ENCODE peak calls at places on chromosomes 12 and 14, in eight cellular contexts. One of them, this sample, is unnamed.

GRCh38 chr14:21734457-21735074 is 60.9 kb upstream of the OR4E1 start:
- DNase-seq in CD8-positive, alpha-beta memory T cell: peak; percentile 56
- DNase-seq in mesenchymal stem cell: peak; percentile 36
- DNase-seq in IMR-90: peak; percentile 39
- DNase-seq in left ventricle myocardium inferior: no peak
- DNase-seq in hepatocyte: peak; percentile 80
- DNase-seq in A673: peak; percentile 88
- DNase-seq in heart right ventricle: no peak
- DNase-seq in this sample: no peak

GRCh38 chr12:46389130-46389616 is 16.6 kb upstream of the SLC38A2 start:
- DNase-seq in CD8-positive, alpha-beta memory T cell: no peak
- DNase-seq in mesenchymal stem cell: peak; percentile 75
- DNase-seq in IMR-90: peak; percentile 87
- DNase-seq in left ventricle myocardium inferior: no peak
- DNase-seq in hepatocyte: no peak
- DNase-seq in A673: peak; percentile 79
- DNase-seq in heart right ventricle: no peak
- DNase-seq in this sample: no peak

GRCh38 chr14:75290851-75291250 is 12.2 kb downstream of the FOS start:
- DNase-seq in CD8-positive, alpha-beta memory T cell: no peak
- DNase-seq in mesenchymal stem cell: no peak
- DNase-seq in IMR-90: no peak
- DNase-seq in left ventricle myocardium inferior: no peak
- DNase-seq in hepatocyte: no peak
- DNase-seq in A673: no peak
- DNase-seq in heart right ventricle: no peak
- DNase-seq in this sample: no peak

GRCh38 chr14:97156705-97157104 is 359.5 kb downstream of the VRK1 start:
- DNase-seq in CD8-positive, alpha-beta memory T cell: no peak
- DNase-seq in mesenchymal stem cell: no peak
- DNase-seq in IMR-90: no peak
- DNase-seq in left ventricle myocardium inferior: no peak
- DNase-seq in hepatocyte: no peak
- DNase-seq in A673: no peak
- DNase-seq in heart right ventricle: no peak
- DNase-seq in this sample: no peak

GRCh38 chr14:56196274-56196673 is 78.1 kb downstream of the PELI2 start:
- DNase-seq in CD8-positive, alpha-beta memory T cell: no peak
- DNase-seq in mesenchymal stem cell: peak; percentile 72
- DNase-seq in IMR-90: peak; percentile 74
- DNase-seq in left ventricle myocardium inferior: no peak
- DNase-seq in hepatocyte: no peak
- DNase-seq in A673: no peak
- DNase-seq in heart right ventricle: no peak
- DNase-seq in this sample: no peak

GRCh38 chr12:116164263-116164817 is 113.2 kb downstream of the MED13L start:
- DNase-seq in CD8-positive, alpha-beta memory T cell: no peak
- DNase-seq in mesenchymal stem cell: peak; percentile 89
- DNase-seq in IMR-90: peak; percentile 11
- DNase-seq in left ventricle myocardium inferior: no peak
- DNase-seq in hepatocyte: no peak
- DNase-seq in A673: no peak
- DNase-seq in heart right ventricle: no peak
- DNase-seq in this sample: no peak

GRCh38 chr12:97404549-97404948 is 58.1 kb upstream of the RMST start:
- DNase-seq in CD8-positive, alpha-beta memory T cell: no peak
- DNase-seq in mesenchymal stem cell: peak; percentile 24
- DNase-seq in IMR-90: peak; percentile 6
- DNase-seq in left ventricle myocardium inferior: no peak
- DNase-seq in hepatocyte: peak; percentile 69
- DNase-seq in A673: peak; percentile 49
- DNase-seq in heart right ventricle: peak; percentile 11
- DNase-seq in this sample: no peak

GRCh38 chr14:68961781-68962584 is 17.1 kb downstream of the ACTN1 start:
- DNase-seq in CD8-positive, alpha-beta memory T cell: no peak
- DNase-seq in mesenchymal stem cell: no peak
- DNase-seq in IMR-90: peak; percentile 85
- DNase-seq in left ventricle myocardium inferior: no peak
- DNase-seq in hepatocyte: no peak
- DNase-seq in A673: no peak
- DNase-seq in heart right ventricle: no peak
- DNase-seq in this sample: no peak

GRCh38 chr14:75454963-75455546 is 27.2 kb downstream of the JDP2 start:
- DNase-seq in CD8-positive, alpha-beta memory T cell: no peak
- DNase-seq in mesenchymal stem cell: peak; percentile 87
- DNase-seq in IMR-90: peak; percentile 76
- DNase-seq in left ventricle myocardium inferior: peak; percentile 68
- DNase-seq in hepatocyte: peak; percentile 68
- DNase-seq in A673: no peak
- DNase-seq in heart right ventricle: peak; percentile 67
- DNase-seq in this sample: peak; percentile 77

GRCh38 chr14:57209561-57209960 is 59.1 kb downstream of the EXOC5 start:
- DNase-seq in CD8-positive, alpha-beta memory T cell: no peak
- DNase-seq in mesenchymal stem cell: peak; percentile 54
- DNase-seq in IMR-90: peak; percentile 73
- DNase-seq in left ventricle myocardium inferior: no peak
- DNase-seq in hepatocyte: no peak
- DNase-seq in A673: peak; percentile 78
- DNase-seq in heart right ventricle: no peak
- DNase-seq in this sample: no peak

GRCh38 chr14:21024668-21025373 is at the start of gene NDRG2:
- DNase-seq in CD8-positive, alpha-beta memory T cell: peak; percentile 74
- DNase-seq in mesenchymal stem cell: peak; percentile 21
- DNase-seq in IMR-90: no peak
- DNase-seq in left ventricle myocardium inferior: peak; percentile 89
- DNase-seq in hepatocyte: peak; percentile 92
- DNase-seq in A673: peak; percentile 52
- DNase-seq in heart right ventricle: peak; percentile 87
- DNase-seq in this sample: peak; percentile 71

GRCh38 chr12:113955109-113955970 is 10.8 kb downstream of the RBM19 start:
- DNase-seq in CD8-positive, alpha-beta memory T cell: no peak
- DNase-seq in mesenchymal stem cell: peak; percentile 42
- DNase-seq in IMR-90: peak; percentile 7
- DNase-seq in left ventricle myocardium inferior: no peak
- DNase-seq in hepatocyte: peak; percentile 33
- DNase-seq in A673: peak; percentile 8
- DNase-seq in heart right ventricle: no peak
- DNase-seq in this sample: no peak

GRCh38 chr12:10182662-10183061 is 3.8 kb downstream of the TMEM52B start:
- DNase-seq in CD8-positive, alpha-beta memory T cell: no peak
- DNase-seq in mesenchymal stem cell: peak; percentile 96
- DNase-seq in IMR-90: peak; percentile 92
- DNase-seq in left ventricle myocardium inferior: no peak
- DNase-seq in hepatocyte: peak; percentile 32
- DNase-seq in A673: peak; percentile 39
- DNase-seq in heart right ventricle: no peak
- DNase-seq in this sample: no peak

GRCh38 chr12:90896164-90896563 is 58.8 kb downstream of the CCER1 start:
- DNase-seq in CD8-positive, alpha-beta memory T cell: no peak
- DNase-seq in mesenchymal stem cell: peak; percentile 64
- DNase-seq in IMR-90: peak; percentile 82
- DNase-seq in left ventricle myocardium inferior: no peak
- DNase-seq in hepatocyte: no peak
- DNase-seq in A673: no peak
- DNase-seq in heart right ventricle: no peak
- DNase-seq in this sample: no peak

GRCh38 chr14:59619071-59619470 is 42.5 kb upstream of the CCDC175 start:
- DNase-seq in CD8-positive, alpha-beta memory T cell: no peak
- DNase-seq in mesenchymal stem cell: no peak
- DNase-seq in IMR-90: no peak
- DNase-seq in left ventricle myocardium inferior: no peak
- DNase-seq in hepatocyte: no peak
- DNase-seq in A673: peak; percentile 82
- DNase-seq in heart right ventricle: no peak
- DNase-seq in this sample: no peak

DNA sequence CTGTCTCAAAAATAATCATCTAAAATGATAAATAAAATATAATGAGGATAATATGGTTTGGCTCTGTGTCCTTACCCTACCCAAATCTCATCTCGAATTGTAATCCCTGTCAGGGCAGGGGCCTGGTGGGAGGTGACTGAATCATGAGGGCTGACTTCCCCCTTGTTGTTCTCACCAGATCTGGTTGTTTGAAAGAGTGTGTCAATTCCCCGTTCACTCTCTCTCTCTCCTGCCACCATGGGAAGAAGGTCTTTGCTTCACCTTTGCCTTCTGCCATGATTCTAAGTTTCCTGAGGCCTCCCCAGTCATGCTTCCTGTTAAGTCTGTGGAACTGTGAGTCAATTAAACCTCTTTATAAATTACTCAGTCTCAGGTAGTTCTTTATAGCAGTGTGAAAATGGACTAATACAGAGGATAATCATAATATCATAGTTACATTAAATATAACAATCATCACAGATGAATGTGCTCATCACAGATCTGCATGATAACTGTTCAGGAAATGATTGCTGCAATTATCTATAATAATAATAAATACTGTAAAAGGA is 12.6 kb downstream of the EFCAB11 start:
- DNase-seq in CD8-positive, alpha-beta memory T cell: no peak
- DNase-seq in mesenchymal stem cell: no peak
- DNase-seq in IMR-90: no peak
- DNase-seq in left ventricle myocardium inferior: no peak
- DNase-seq in hepatocyte: no peak
- DNase-seq in A673: no peak
- DNase-seq in heart right ventricle: no peak
- DNase-seq in this sample: no peak
- H3K27ac ChIP-seq in CD8-positive, alpha-beta memory T cell: no peak overlapping the region
- H3K27ac ChIP-seq in mesenchymal stem cell: no peak overlapping the region
- H3K27ac ChIP-seq in IMR-90: no peak overlapping the region
- H3K27ac ChIP-seq in left ventricle myocardium inferior: no peak overlapping the region
- H3K27ac ChIP-seq in hepatocyte: no peak overlapping the region
- H3K27ac ChIP-seq in A673: no peak overlapping the region
- H3K27ac ChIP-seq in heart right ventricle: no peak overlapping the region
- H3K27ac ChIP-seq in this sample: no peak overlapping the region

DNA sequence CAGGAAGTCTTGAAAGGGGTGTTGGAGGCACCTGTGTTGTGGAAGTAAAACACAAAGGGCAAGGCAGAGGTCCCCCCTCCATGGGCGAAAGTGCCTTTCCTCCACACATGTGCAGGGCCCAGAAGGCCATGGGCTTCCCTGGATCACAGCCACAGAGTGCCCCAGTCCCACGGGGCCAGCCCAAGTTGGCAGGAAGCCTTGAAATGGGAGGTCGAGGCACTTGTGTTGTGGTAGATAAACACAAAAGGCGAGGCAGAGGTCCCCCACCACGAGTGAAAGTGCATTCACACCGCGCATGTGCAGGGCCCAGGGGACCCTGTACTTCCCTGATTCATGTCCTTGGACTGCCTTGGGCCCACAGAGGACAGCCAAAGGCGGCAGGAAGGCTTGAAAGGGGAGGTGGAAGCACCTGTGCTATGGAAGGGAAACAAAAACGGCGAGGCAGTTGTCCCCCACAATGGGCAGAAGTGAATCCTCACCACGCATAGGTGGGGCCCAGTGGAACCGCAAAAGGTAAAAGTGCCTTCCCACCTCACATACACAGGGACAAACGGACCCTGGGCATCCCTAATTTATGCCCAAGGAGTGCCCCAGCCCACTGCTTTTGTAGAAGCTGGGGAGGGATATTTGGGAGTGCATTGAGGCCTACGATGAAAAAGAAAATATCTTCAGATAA is 585.4 kb downstream of the ALG10 start:
- DNase-seq in CD8-positive, alpha-beta memory T cell: no peak
- DNase-seq in mesenchymal stem cell: no peak
- DNase-seq in IMR-90: no peak
- DNase-seq in left ventricle myocardium inferior: no peak
- DNase-seq in hepatocyte: no peak
- DNase-seq in A673: no peak
- DNase-seq in heart right ventricle: no peak
- DNase-seq in this sample: no peak
- H3K9me3 ChIP-seq in CD8-positive, alpha-beta memory T cell: no peaks in the 10 kb centered on the region
- H3K9me3 ChIP-seq in mesenchymal stem cell: peaks cover 11% of the 10 kb centered on the region
- H3K9me3 ChIP-seq in IMR-90: peaks cover 39% of the 10 kb centered on the region
- H3K9me3 ChIP-seq in left ventricle myocardium inferior: peaks cover 86% of the 10 kb centered on the region
- H3K9me3 ChIP-seq in hepatocyte: no peaks in the 10 kb centered on the region
- H3K9me3 ChIP-seq in A673: peaks cover 21% of the 10 kb centered on the region
- H3K9me3 ChIP-seq in heart right ventricle: peaks cover 11% of the 10 kb centered on the region
- H3K9me3 ChIP-seq in this sample: peaks cover 53% of the 10 kb centered on the region

GRCh38 chr12:12900786-12901157 is 9.4 kb downstream of the GPRC5A start:
- DNase-seq in CD8-positive, alpha-beta memory T cell: no peak
- DNase-seq in mesenchymal stem cell: no peak
- DNase-seq in IMR-90: no peak
- DNase-seq in left ventricle myocardium inferior: no peak
- DNase-seq in hepatocyte: no peak
- DNase-seq in A673: no peak
- DNase-seq in heart right ventricle: no peak
- DNase-seq in this sample: no peak

GRCh38 chr12:12903642-12904609 is 12.6 kb downstream of the GPRC5A start:
- DNase-seq in CD8-positive, alpha-beta memory T cell: no peak
- DNase-seq in mesenchymal stem cell: no peak
- DNase-seq in IMR-90: no peak
- DNase-seq in left ventricle myocardium inferior: no peak
- DNase-seq in hepatocyte: peak; percentile 70
- DNase-seq in A673: no peak
- DNase-seq in heart right ventricle: no peak
- DNase-seq in this sample: no peak

GRCh38 chr12:12899530-12900380 is 8.4 kb downstream of the GPRC5A start:
- DNase-seq in CD8-positive, alpha-beta memory T cell: no peak
- DNase-seq in mesenchymal stem cell: peak; percentile 97
- DNase-seq in IMR-90: peak; percentile 98
- DNase-seq in left ventricle myocardium inferior: no peak
- DNase-seq in hepatocyte: peak; percentile 80
- DNase-seq in A673: peak; percentile 28
- DNase-seq in heart right ventricle: no peak
- DNase-seq in this sample: no peak

GRCh38 chr12:12901158-12901791 is 9.9 kb downstream of the GPRC5A start:
- DNase-seq in CD8-positive, alpha-beta memory T cell: no peak
- DNase-seq in mesenchymal stem cell: peak; percentile 98
- DNase-seq in IMR-90: peak; percentile 94
- DNase-seq in left ventricle myocardium inferior: no peak
- DNase-seq in hepatocyte: peak; percentile 87
- DNase-seq in A673: peak; percentile 41
- DNase-seq in heart right ventricle: no peak
- DNase-seq in this sample: no peak

DNA sequence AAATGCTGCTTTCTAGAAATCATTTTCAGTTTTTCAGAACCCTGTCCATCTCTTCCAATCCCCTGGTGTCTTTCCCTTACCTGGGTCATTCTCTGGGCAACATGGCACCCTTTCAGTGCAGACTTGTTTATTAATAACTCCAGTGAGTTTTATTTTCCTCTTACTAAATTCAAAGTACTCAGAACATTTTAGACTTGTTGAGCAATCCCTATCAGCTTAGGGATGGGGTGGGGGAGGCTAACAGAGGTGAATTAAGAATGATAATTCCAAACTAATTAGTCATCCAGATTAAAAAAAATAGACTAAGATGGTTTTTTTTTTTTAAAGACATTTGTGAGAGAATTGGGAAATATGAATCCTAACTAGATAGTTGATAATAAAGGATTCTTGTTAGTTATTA is 10.7 kb downstream of the GPRC5A start:
- DNase-seq in CD8-positive, alpha-beta memory T cell: no peak
- DNase-seq in mesenchymal stem cell: no peak
- DNase-seq in IMR-90: peak; percentile 74
- DNase-seq in left ventricle myocardium inferior: no peak
- DNase-seq in hepatocyte: no peak
- DNase-seq in A673: no peak
- DNase-seq in heart right ventricle: no peak
- DNase-seq in this sample: no peak
- H3K36me3 ChIP-seq in CD8-positive, alpha-beta memory T cell: no peaks in the 10 kb centered on the region
- H3K36me3 ChIP-seq in mesenchymal stem cell: no peaks in the 10 kb centered on the region
- H3K36me3 ChIP-seq in IMR-90: peaks cover 15% of the 10 kb centered on the region
- H3K36me3 ChIP-seq in left ventricle myocardium inferior: no peaks in the 10 kb centered on the region
- H3K36me3 ChIP-seq in hepatocyte: no peaks in the 10 kb centered on the region
- H3K36me3 ChIP-seq in A673: no peaks in the 10 kb centered on the region
- H3K36me3 ChIP-seq in heart right ventricle: no peaks in the 10 kb centered on the region
- H3K36me3 ChIP-seq in this sample: no peaks in the 10 kb centered on the region

GRCh38 chr14:73645248-73645610 is 443 bp downstream of the DNAL1 start:
- DNase-seq in CD8-positive, alpha-beta memory T cell: no peak
- DNase-seq in mesenchymal stem cell: no peak
- DNase-seq in IMR-90: no peak
- DNase-seq in left ventricle myocardium inferior: no peak
- DNase-seq in hepatocyte: no peak
- DNase-seq in A673: no peak
- DNase-seq in heart right ventricle: peak; percentile 4
- DNase-seq in this sample: no peak
- H3K27ac ChIP-seq in CD8-positive, alpha-beta memory T cell: peak overlapping the region; percentile 77
- H3K27ac ChIP-seq in mesenchymal stem cell: no peak overlapping the region
- H3K27ac ChIP-seq in IMR-90: peak overlapping the region; percentile 59
- H3K27ac ChIP-seq in left ventricle myocardium inferior: peak overlapping the region; percentile 94
- H3K27ac ChIP-seq in hepatocyte: no peak overlapping the region
- H3K27ac ChIP-seq in A673: peak overlapping the region; percentile 74
- H3K27ac ChIP-seq in heart right ventricle: peak overlapping the region; percentile 95
- H3K27ac ChIP-seq in this sample: no peak overlapping the region